ENCODE peak calls at places on chromosomes 11 and 22, in six cellular contexts. One of them, this sample, is unnamed. For H3K4me1, the result is how much of the 10 kb centered on the place peaks cover.

GRCh38 chr11:41461057-41461681 is 1.7 kb upstream of the LRRC4C start:
- DNase-seq in heart left ventricle: no peak
- DNase-seq in colonic mucosa: no peak
- DNase-seq in CD8-positive, alpha-beta memory T cell: no peak
- DNase-seq in thoracic aorta: no peak
- DNase-seq in MM.1S: peak
- DNase-seq in this sample: no peak

GRCh38 chr11:15967966-15968365 is 388.4 kb downstream of the SOX6 start:
- DNase-seq in MM.1S: no peak
- DNase-seq in heart left ventricle: no peak
- DNase-seq in CD8-positive, alpha-beta memory T cell: no peak
- DNase-seq in thoracic aorta: no peak
- DNase-seq in colonic mucosa: no peak
- DNase-seq in this sample: no peak

GRCh38 chr11:61599968-61600710 is 19.3 kb upstream of the SYT7 start:
- DNase-seq in colonic mucosa: no peak
- DNase-seq in CD8-positive, alpha-beta memory T cell: no peak
- DNase-seq in thoracic aorta: no peak
- DNase-seq in heart left ventricle: no peak
- DNase-seq in MM.1S: no peak
- DNase-seq in this sample: no peak

GRCh38 chr11:75277211-75277805 is 36.7 kb downstream of the TPBGL start:
- DNase-seq in CD8-positive, alpha-beta memory T cell: no peak
- DNase-seq in heart left ventricle: no peak
- DNase-seq in colonic mucosa: no peak
- DNase-seq in thoracic aorta: no peak
- DNase-seq in MM.1S: no peak
- DNase-seq in this sample: no peak

GRCh38 chr11:69689484-69690319 is 14.1 kb downstream of the FGF19 start:
- DNase-seq in colonic mucosa: no peak
- DNase-seq in MM.1S: no peak
- DNase-seq in thoracic aorta: no peak
- DNase-seq in CD8-positive, alpha-beta memory T cell: no peak
- DNase-seq in heart left ventricle: no peak
- DNase-seq in this sample: no peak

GRCh38 chr11:73972187-73972586 is 10.5 kb downstream of the UCP2 start:
- DNase-seq in thoracic aorta: no peak
- DNase-seq in heart left ventricle: no peak
- DNase-seq in colonic mucosa: no peak
- DNase-seq in MM.1S: no peak
- DNase-seq in CD8-positive, alpha-beta memory T cell: no peak
- DNase-seq in this sample: no peak

GRCh38 chr11:26649884-26650283 is 72.0 kb downstream of the SLC5A12 start:
- DNase-seq in thoracic aorta: no peak
- DNase-seq in colonic mucosa: peak
- DNase-seq in MM.1S: peak
- DNase-seq in CD8-positive, alpha-beta memory T cell: no peak
- DNase-seq in heart left ventricle: peak
- DNase-seq in this sample: peak

GRCh38 chr11:88421530-88421929 is 84.0 kb upstream of the CTSC start:
- DNase-seq in CD8-positive, alpha-beta memory T cell: no peak
- DNase-seq in thoracic aorta: no peak
- DNase-seq in heart left ventricle: peak
- DNase-seq in colonic mucosa: peak
- DNase-seq in MM.1S: peak
- DNase-seq in this sample: no peak

GRCh38 chr11:2440646-2441045 is 3.7 kb downstream of the TRPM5 start:
- DNase-seq in CD8-positive, alpha-beta memory T cell: no peak
- DNase-seq in colonic mucosa: peak
- DNase-seq in heart left ventricle: peak
- DNase-seq in MM.1S: no peak
- DNase-seq in thoracic aorta: no peak
- DNase-seq in this sample: peak

GRCh38 chr11:45036010-45036409 is 85.3 kb upstream of the TP53I11 start:
- DNase-seq in thoracic aorta: no peak
- DNase-seq in MM.1S: no peak
- DNase-seq in CD8-positive, alpha-beta memory T cell: no peak
- DNase-seq in heart left ventricle: no peak
- DNase-seq in colonic mucosa: no peak
- DNase-seq in this sample: no peak

GRCh38 chr11:116459644-116460043 is 313.1 kb downstream of the BUD13 start:
- DNase-seq in colonic mucosa: no peak
- DNase-seq in thoracic aorta: no peak
- DNase-seq in MM.1S: no peak
- DNase-seq in heart left ventricle: no peak
- DNase-seq in CD8-positive, alpha-beta memory T cell: no peak
- DNase-seq in this sample: no peak

GRCh38 chr11:34513674-34513995 is at the start of gene ELF5:
- DNase-seq in thoracic aorta: no peak
- DNase-seq in MM.1S: no peak
- DNase-seq in heart left ventricle: no peak
- DNase-seq in CD8-positive, alpha-beta memory T cell: no peak
- DNase-seq in colonic mucosa: no peak
- DNase-seq in this sample: peak

GRCh38 chr11:103114836-103115235 is 5.6 kb downstream of the DYNC2H1 start:
- DNase-seq in thoracic aorta: no peak
- DNase-seq in MM.1S: no peak
- DNase-seq in CD8-positive, alpha-beta memory T cell: no peak
- DNase-seq in colonic mucosa: no peak
- DNase-seq in heart left ventricle: no peak
- DNase-seq in this sample: no peak

GRCh38 chr11:8366316-8366715 is 102.6 kb upstream of the LMO1 start:
- DNase-seq in colonic mucosa: no peak
- DNase-seq in CD8-positive, alpha-beta memory T cell: no peak
- DNase-seq in thoracic aorta: no peak
- DNase-seq in heart left ventricle: no peak
- DNase-seq in MM.1S: no peak
- DNase-seq in this sample: no peak

GRCh38 chr11:77402218-77402556 is 71.7 kb downstream of the PAK1 start:
- DNase-seq in heart left ventricle: no peak
- DNase-seq in thoracic aorta: no peak
- DNase-seq in MM.1S: no peak
- DNase-seq in colonic mucosa: no peak
- DNase-seq in CD8-positive, alpha-beta memory T cell: no peak
- DNase-seq in this sample: no peak

GRCh38 chr11:126173257-126173656 is 38.2 kb downstream of the RPUSD4 start:
- DNase-seq in heart left ventricle: no peak
- DNase-seq in thoracic aorta: no peak
- DNase-seq in CD8-positive, alpha-beta memory T cell: no peak
- DNase-seq in MM.1S: peak
- DNase-seq in colonic mucosa: no peak
- DNase-seq in this sample: no peak

GRCh38 chr22:34761111-34761510 is 304.8 kb upstream of the ISX start:
- DNase-seq in colonic mucosa: no peak
- DNase-seq in CD8-positive, alpha-beta memory T cell: no peak
- DNase-seq in heart left ventricle: no peak
- DNase-seq in thoracic aorta: no peak
- DNase-seq in MM.1S: no peak
- DNase-seq in this sample: no peak

GRCh38 chr11:88533001-88533400 is 195.5 kb upstream of the CTSC start:
- DNase-seq in CD8-positive, alpha-beta memory T cell: no peak
- DNase-seq in colonic mucosa: no peak
- DNase-seq in heart left ventricle: no peak
- DNase-seq in MM.1S: no peak
- DNase-seq in thoracic aorta: no peak
- DNase-seq in this sample: no peak

DNA sequence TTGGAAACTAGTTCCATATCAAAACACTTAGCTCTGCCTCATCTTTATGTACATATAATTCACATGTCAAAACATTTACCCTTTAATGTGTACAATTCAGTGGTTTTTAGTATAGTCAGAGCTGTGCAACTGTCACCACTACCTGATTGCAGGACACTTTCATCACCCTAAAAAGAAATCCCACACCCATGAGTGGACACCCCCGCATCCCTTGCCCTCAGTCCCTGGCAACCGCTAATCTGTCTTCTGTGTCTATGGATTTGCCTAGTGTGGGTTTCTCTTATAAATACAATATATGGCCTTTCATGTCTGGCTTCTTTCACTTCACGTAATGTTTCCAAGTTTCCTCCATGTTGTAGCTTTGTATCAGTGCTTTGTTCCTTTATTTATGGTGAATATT is 8.6 kb upstream of the EMID1 start:
- DNase-seq in colonic mucosa: no peak
- DNase-seq in heart left ventricle: no peak
- DNase-seq in thoracic aorta: no peak
- DNase-seq in CD8-positive, alpha-beta memory T cell: no peak
- DNase-seq in MM.1S: no peak
- DNase-seq in this sample: no peak
- H3K4me1 ChIP-seq in colonic mucosa: under half
- H3K4me1 ChIP-seq in heart left ventricle: under half
- H3K4me1 ChIP-seq in thoracic aorta: under half
- H3K4me1 ChIP-seq in CD8-positive, alpha-beta memory T cell: under half
- H3K4me1 ChIP-seq in MM.1S: under half
- H3K4me1 ChIP-seq in this sample: under half

GRCh38 chr11:119615879-119616190 is 113.2 kb downstream of the NECTIN1 start:
- DNase-seq in heart left ventricle: no peak
- DNase-seq in MM.1S: no peak
- DNase-seq in colonic mucosa: no peak
- DNase-seq in thoracic aorta: no peak
- DNase-seq in CD8-positive, alpha-beta memory T cell: no peak
- DNase-seq in this sample: no peak
- H3K4me3 ChIP-seq in heart left ventricle: no peak
- H3K4me3 ChIP-seq in MM.1S: no peak
- H3K4me3 ChIP-seq in colonic mucosa: no peak
- H3K4me3 ChIP-seq in thoracic aorta: no peak
- H3K4me3 ChIP-seq in CD8-positive, alpha-beta memory T cell: no peak
- H3K4me3 ChIP-seq in this sample: no peak

GRCh38 chr11:118856314-118856713 is 27.4 kb upstream of the CXCR5 start:
- DNase-seq in thoracic aorta: no peak
- DNase-seq in colonic mucosa: no peak
- DNase-seq in heart left ventricle: no peak
- DNase-seq in CD8-positive, alpha-beta memory T cell: no peak
- DNase-seq in MM.1S: no peak
- DNase-seq in this sample: no peak

GRCh38 chr11:118849825-118850224 is 33.9 kb upstream of the CXCR5 start:
- DNase-seq in MM.1S: no peak
- DNase-seq in colonic mucosa: no peak
- DNase-seq in heart left ventricle: no peak
- DNase-seq in thoracic aorta: no peak
- DNase-seq in CD8-positive, alpha-beta memory T cell: no peak
- DNase-seq in this sample: no peak

GRCh38 chr11:118851970-118852369 is 31.7 kb upstream of the CXCR5 start:
- DNase-seq in CD8-positive, alpha-beta memory T cell: no peak
- DNase-seq in MM.1S: peak
- DNase-seq in colonic mucosa: no peak
- DNase-seq in thoracic aorta: no peak
- DNase-seq in heart left ventricle: no peak
- DNase-seq in this sample: no peak

GRCh38 chr11:118857385-118857784 is 26.3 kb upstream of the CXCR5 start:
- DNase-seq in thoracic aorta: no peak
- DNase-seq in heart left ventricle: no peak
- DNase-seq in colonic mucosa: no peak
- DNase-seq in CD8-positive, alpha-beta memory T cell: no peak
- DNase-seq in MM.1S: no peak
- DNase-seq in this sample: no peak

GRCh38 chr11:118853693-118854092 is 30.0 kb upstream of the CXCR5 start:
- DNase-seq in MM.1S: no peak
- DNase-seq in heart left ventricle: no peak
- DNase-seq in CD8-positive, alpha-beta memory T cell: no peak
- DNase-seq in colonic mucosa: no peak
- DNase-seq in thoracic aorta: no peak
- DNase-seq in this sample: no peak
- H3K4me1 ChIP-seq in MM.1S: under half
- H3K4me1 ChIP-seq in heart left ventricle: under half
- H3K4me1 ChIP-seq in CD8-positive, alpha-beta memory T cell: under half
- H3K4me1 ChIP-seq in colonic mucosa: under half
- H3K4me1 ChIP-seq in thoracic aorta: under half
- H3K4me1 ChIP-seq in this sample: under half

GRCh38 chr11:62613275-62613864 is 313 bp downstream of the ROM1 start:
- DNase-seq in CD8-positive, alpha-beta memory T cell: no peak
- DNase-seq in thoracic aorta: peak
- DNase-seq in heart left ventricle: peak
- DNase-seq in colonic mucosa: no peak
- DNase-seq in MM.1S: no peak
- DNase-seq in this sample: no peak
- H3K4me3 ChIP-seq in CD8-positive, alpha-beta memory T cell: no peak
- H3K4me3 ChIP-seq in thoracic aorta: peak
- H3K4me3 ChIP-seq in heart left ventricle: peak
- H3K4me3 ChIP-seq in colonic mucosa: peak
- H3K4me3 ChIP-seq in MM.1S: no peak
- H3K4me3 ChIP-seq in this sample: peak

DNA sequence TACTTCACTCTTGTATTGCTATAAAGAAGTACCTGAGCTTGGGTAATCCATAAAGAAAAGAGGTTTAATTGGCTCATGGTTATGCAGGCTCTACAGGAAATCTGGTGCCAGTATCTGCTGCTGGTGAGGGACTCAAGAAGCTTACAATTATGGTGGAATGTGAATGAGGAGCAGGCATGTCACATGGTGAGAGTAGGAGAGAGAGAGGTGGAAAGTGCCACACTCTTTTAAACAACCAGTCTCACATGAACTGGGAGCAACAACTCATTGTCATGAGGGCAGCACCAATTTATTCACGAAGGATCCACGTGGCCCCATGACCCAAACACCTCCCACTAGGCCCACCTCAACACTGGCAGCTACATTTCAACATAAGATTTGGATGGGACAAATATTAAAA is 24.6 kb upstream of the IGLL5 start:
- DNase-seq in CD8-positive, alpha-beta memory T cell: no peak
- DNase-seq in thoracic aorta: no peak
- DNase-seq in colonic mucosa: no peak
- DNase-seq in MM.1S: peak
- DNase-seq in heart left ventricle: no peak
- DNase-seq in this sample: no peak
- H3K4me1 ChIP-seq in CD8-positive, alpha-beta memory T cell: under half
- H3K4me1 ChIP-seq in thoracic aorta: under half
- H3K4me1 ChIP-seq in colonic mucosa: under half
- H3K4me1 ChIP-seq in MM.1S: half or more
- H3K4me1 ChIP-seq in heart left ventricle: under half
- H3K4me1 ChIP-seq in this sample: under half

GRCh38 chr11:35524780-35525179 is 636 bp downstream of the PAMR1 start:
- DNase-seq in colonic mucosa: no peak
- DNase-seq in heart left ventricle: no peak
- DNase-seq in CD8-positive, alpha-beta memory T cell: no peak
- DNase-seq in MM.1S: no peak
- DNase-seq in thoracic aorta: no peak
- DNase-seq in this sample: no peak
- H3K4me3 ChIP-seq in colonic mucosa: no peak
- H3K4me3 ChIP-seq in heart left ventricle: peak
- H3K4me3 ChIP-seq in CD8-positive, alpha-beta memory T cell: no peak
- H3K4me3 ChIP-seq in MM.1S: no peak
- H3K4me3 ChIP-seq in thoracic aorta: no peak
- H3K4me3 ChIP-seq in this sample: no peak

GRCh38 chr11:10592331-10592730 is 23.9 kb upstream of the LYVE1 start:
- DNase-seq in heart left ventricle: no peak
- DNase-seq in CD8-positive, alpha-beta memory T cell: no peak
- DNase-seq in colonic mucosa: no peak
- DNase-seq in MM.1S: no peak
- DNase-seq in thoracic aorta: no peak
- DNase-seq in this sample: no peak

GRCh38 chr11:10587995-10588394 is 19.5 kb upstream of the LYVE1 start:
- DNase-seq in MM.1S: no peak
- DNase-seq in CD8-positive, alpha-beta memory T cell: no peak
- DNase-seq in thoracic aorta: no peak
- DNase-seq in colonic mucosa: no peak
- DNase-seq in heart left ventricle: no peak
- DNase-seq in this sample: no peak

GRCh38 chr11:10591741-10592140 is 23.3 kb upstream of the LYVE1 start:
- DNase-seq in MM.1S: no peak
- DNase-seq in colonic mucosa: no peak
- DNase-seq in thoracic aorta: no peak
- DNase-seq in heart left ventricle: no peak
- DNase-seq in CD8-positive, alpha-beta memory T cell: no peak
- DNase-seq in this sample: no peak

GRCh38 chr11:10588904-10589303 is 20.4 kb upstream of the LYVE1 start:
- DNase-seq in colonic mucosa: no peak
- DNase-seq in CD8-positive, alpha-beta memory T cell: no peak
- DNase-seq in MM.1S: no peak
- DNase-seq in thoracic aorta: no peak
- DNase-seq in heart left ventricle: no peak
- DNase-seq in this sample: no peak

GRCh38 chr11:10590516-10590915 is 22.1 kb upstream of the LYVE1 start:
- DNase-seq in colonic mucosa: no peak
- DNase-seq in thoracic aorta: no peak
- DNase-seq in MM.1S: no peak
- DNase-seq in heart left ventricle: no peak
- DNase-seq in CD8-positive, alpha-beta memory T cell: no peak
- DNase-seq in this sample: no peak
- H3K4me1 ChIP-seq in colonic mucosa: under half
- H3K4me1 ChIP-seq in thoracic aorta: half or more
- H3K4me1 ChIP-seq in MM.1S: under half
- H3K4me1 ChIP-seq in heart left ventricle: under half
- H3K4me1 ChIP-seq in CD8-positive, alpha-beta memory T cell: under half
- H3K4me1 ChIP-seq in this sample: under half